ENCODE peak calls at places on chromosomes 2 and 18, in eight cellular contexts. One of them, this sample, is unnamed.

GRCh38 chr18:23684515-23685197 is 4.6 kb upstream of the LAMA3 start:
- DNase-seq in uterus: peak
- DNase-seq in HCT116: no peak
- DNase-seq in transverse colon: no peak
- DNase-seq in HepG2: peak
- DNase-seq in tibial nerve: no peak
- DNase-seq in ovary: no peak
- DNase-seq in body of pancreas: no peak
- DNase-seq in this sample: no peak

GRCh38 chr2:153145470-153145869 is 333.1 kb downstream of the RPRM start:
- DNase-seq in tibial nerve: no peak
- DNase-seq in HCT116: no peak
- DNase-seq in ovary: no peak
- DNase-seq in HepG2: no peak
- DNase-seq in transverse colon: no peak
- DNase-seq in uterus: no peak
- DNase-seq in body of pancreas: peak
- DNase-seq in this sample: no peak

GRCh38 chr2:188561473-188561979 is 269.9 kb downstream of the GULP1 start:
- DNase-seq in body of pancreas: no peak
- DNase-seq in uterus: no peak
- DNase-seq in HCT116: no peak
- DNase-seq in ovary: no peak
- DNase-seq in transverse colon: no peak
- DNase-seq in HepG2: no peak
- DNase-seq in tibial nerve: no peak
- DNase-seq in this sample: peak

GRCh38 chr2:11551569-11552259 is 17.9 kb downstream of the GREB1 start:
- DNase-seq in tibial nerve: no peak
- DNase-seq in ovary: peak
- DNase-seq in uterus: no peak
- DNase-seq in transverse colon: no peak
- DNase-seq in body of pancreas: no peak
- DNase-seq in HepG2: no peak
- DNase-seq in HCT116: no peak
- DNase-seq in this sample: no peak

GRCh38 chr2:227079726-227080125 is 84.3 kb downstream of the COL4A4 start:
- DNase-seq in uterus: no peak
- DNase-seq in ovary: no peak
- DNase-seq in transverse colon: no peak
- DNase-seq in tibial nerve: no peak
- DNase-seq in body of pancreas: no peak
- DNase-seq in HCT116: no peak
- DNase-seq in HepG2: no peak
- DNase-seq in this sample: no peak

GRCh38 chr18:8088626-8089025 is 520.6 kb upstream of the RAB12 start:
- DNase-seq in ovary: no peak
- DNase-seq in HepG2: no peak
- DNase-seq in transverse colon: no peak
- DNase-seq in tibial nerve: no peak
- DNase-seq in uterus: no peak
- DNase-seq in HCT116: no peak
- DNase-seq in body of pancreas: no peak
- DNase-seq in this sample: no peak

GRCh38 chr2:11889101-11889850 is 142.8 kb downstream of the LPIN1 start:
- DNase-seq in tibial nerve: no peak
- DNase-seq in HCT116: no peak
- DNase-seq in uterus: no peak
- DNase-seq in body of pancreas: no peak
- DNase-seq in ovary: no peak
- DNase-seq in HepG2: no peak
- DNase-seq in transverse colon: no peak
- DNase-seq in this sample: no peak

GRCh38 chr2:227033471-227034148 is 130.4 kb downstream of the COL4A4 start:
- DNase-seq in HepG2: peak
- DNase-seq in tibial nerve: no peak
- DNase-seq in transverse colon: peak
- DNase-seq in ovary: no peak
- DNase-seq in body of pancreas: peak
- DNase-seq in HCT116: peak
- DNase-seq in uterus: no peak
- DNase-seq in this sample: no peak

GRCh38 chr2:112175333-112175732 is 37.1 kb downstream of the FBLN7 start:
- DNase-seq in transverse colon: no peak
- DNase-seq in ovary: no peak
- DNase-seq in HepG2: no peak
- DNase-seq in tibial nerve: no peak
- DNase-seq in HCT116: no peak
- DNase-seq in uterus: no peak
- DNase-seq in body of pancreas: no peak
- DNase-seq in this sample: no peak

GRCh38 chr18:77131652-77132368 is 773 bp downstream of the MBP start:
- DNase-seq in tibial nerve: peak
- DNase-seq in transverse colon: peak
- DNase-seq in HCT116: no peak
- DNase-seq in ovary: peak
- DNase-seq in uterus: peak
- DNase-seq in HepG2: no peak
- DNase-seq in body of pancreas: peak
- DNase-seq in this sample: peak

GRCh38 chr2:604826-605524 is 72.2 kb downstream of the TMEM18 start:
- DNase-seq in body of pancreas: no peak
- DNase-seq in HCT116: no peak
- DNase-seq in transverse colon: no peak
- DNase-seq in HepG2: no peak
- DNase-seq in ovary: no peak
- DNase-seq in uterus: no peak
- DNase-seq in tibial nerve: no peak
- DNase-seq in this sample: no peak
- H3K27ac ChIP-seq in body of pancreas: no peak
- H3K27ac ChIP-seq in HCT116: no peak
- H3K27ac ChIP-seq in transverse colon: no peak
- H3K27ac ChIP-seq in HepG2: no peak
- H3K27ac ChIP-seq in ovary: no peak
- H3K27ac ChIP-seq in uterus: no peak
- H3K27ac ChIP-seq in tibial nerve: no peak
- H3K27ac ChIP-seq in this sample: no peak

GRCh38 chr2:235541838-235542549 is 48.2 kb downstream of the AGAP1 start:
- DNase-seq in body of pancreas: no peak
- DNase-seq in tibial nerve: no peak
- DNase-seq in ovary: no peak
- DNase-seq in HepG2: peak
- DNase-seq in uterus: no peak
- DNase-seq in HCT116: no peak
- DNase-seq in transverse colon: peak
- DNase-seq in this sample: peak
- H3K4me3 ChIP-seq in body of pancreas: no peak
- H3K4me3 ChIP-seq in tibial nerve: no peak
- H3K4me3 ChIP-seq in ovary: no peak
- H3K4me3 ChIP-seq in HepG2: peak
- H3K4me3 ChIP-seq in uterus: no peak
- H3K4me3 ChIP-seq in HCT116: no peak
- H3K4me3 ChIP-seq in transverse colon: no peak
- H3K4me3 ChIP-seq in this sample: no peak

DNA sequence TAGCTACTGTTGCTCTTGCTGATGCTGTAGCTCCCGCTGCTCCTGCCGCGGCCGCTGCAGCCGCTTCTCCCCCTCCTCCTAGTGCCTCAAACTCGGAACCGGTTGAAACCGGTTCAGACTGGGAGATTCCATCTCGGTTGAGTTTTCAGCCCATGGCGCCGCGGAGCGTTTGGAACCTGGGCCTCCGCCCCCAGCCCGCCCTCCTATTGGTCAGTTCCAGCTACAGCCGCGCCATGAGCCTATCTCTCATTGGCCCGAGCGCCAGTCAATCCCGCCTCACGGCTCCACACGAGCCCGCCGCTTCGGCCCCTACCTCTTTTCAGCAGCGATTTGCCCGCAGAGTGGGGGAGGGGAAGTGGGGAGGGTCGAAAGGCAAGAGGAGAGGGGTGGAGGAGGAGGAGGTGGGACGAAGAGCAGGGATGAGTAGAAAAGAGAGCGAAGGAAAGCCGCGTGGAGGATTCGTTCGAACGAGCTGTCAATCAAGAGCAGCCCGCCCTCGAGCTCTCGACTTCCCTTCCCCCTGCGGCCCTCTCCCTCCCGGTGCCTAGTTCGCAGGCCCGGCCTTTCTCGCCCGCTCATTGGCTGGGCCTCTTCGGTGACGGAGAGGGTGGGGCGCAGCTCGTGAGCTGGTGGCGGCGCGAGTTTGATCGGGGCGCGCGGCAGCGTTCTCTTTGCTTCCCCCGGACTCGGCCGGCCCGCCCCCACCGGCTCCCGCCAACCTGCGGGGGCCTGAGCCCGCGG is at the start of gene XPO1:
- DNase-seq in HCT116: peak
- DNase-seq in transverse colon: peak
- DNase-seq in uterus: peak
- DNase-seq in body of pancreas: peak
- DNase-seq in ovary: peak
- DNase-seq in tibial nerve: peak
- DNase-seq in HepG2: peak
- DNase-seq in this sample: peak
- TF ChIP-seq POLR2A in HCT116: peak
- TF ChIP-seq POLR2A in transverse colon: peak
- TF ChIP-seq POLR2A in uterus: peak
- TF ChIP-seq POLR2A in body of pancreas: peak
- TF ChIP-seq POLR2A in ovary: peak
- TF ChIP-seq POLR2A in tibial nerve: peak
- TF ChIP-seq POLR2A in HepG2: peak
- TF ChIP-seq POLR2A in this sample: peak

DNA sequence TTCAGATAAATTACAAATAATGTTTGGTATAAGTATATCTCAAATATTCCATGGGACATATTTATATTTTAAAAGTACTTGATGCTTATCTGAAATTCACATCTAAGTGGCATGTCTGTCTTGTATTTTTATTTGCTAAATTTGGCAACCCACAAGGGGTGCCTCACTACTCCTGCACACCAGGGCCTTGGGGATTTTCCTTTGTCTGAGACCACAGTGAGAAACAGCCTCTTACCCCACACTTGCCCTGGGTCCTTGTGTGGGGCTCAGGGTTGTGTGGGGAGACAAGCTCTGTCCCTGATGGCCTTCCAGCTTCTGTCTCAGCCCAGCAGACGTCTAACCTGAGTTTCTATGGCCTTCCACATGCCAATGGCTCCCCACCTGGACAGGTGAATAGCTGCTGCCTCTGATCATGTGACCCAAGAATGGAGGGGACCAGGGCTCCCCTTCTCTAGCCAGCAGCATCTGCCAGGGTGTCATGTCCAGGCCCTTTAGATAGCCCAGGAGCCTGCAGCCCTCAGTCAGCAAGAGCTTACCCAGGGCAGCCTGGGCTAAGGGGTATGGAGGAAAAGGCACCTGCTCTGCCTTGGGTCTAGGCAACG is 49.5 kb upstream of the MRPL33 start:
- DNase-seq in tibial nerve: no peak
- DNase-seq in transverse colon: no peak
- DNase-seq in HCT116: no peak
- DNase-seq in uterus: no peak
- DNase-seq in body of pancreas: no peak
- DNase-seq in HepG2: no peak
- DNase-seq in ovary: no peak
- DNase-seq in this sample: no peak
- H3K27ac ChIP-seq in tibial nerve: no peak
- H3K27ac ChIP-seq in transverse colon: no peak
- H3K27ac ChIP-seq in HCT116: peak
- H3K27ac ChIP-seq in uterus: no peak
- H3K27ac ChIP-seq in body of pancreas: no peak
- H3K27ac ChIP-seq in HepG2: no peak
- H3K27ac ChIP-seq in ovary: no peak
- H3K27ac ChIP-seq in this sample: no peak

GRCh38 chr2:190838492-190838910 is 42.1 kb upstream of the GLS start:
- DNase-seq in HCT116: no peak
- DNase-seq in ovary: no peak
- DNase-seq in body of pancreas: no peak
- DNase-seq in HepG2: no peak
- DNase-seq in tibial nerve: no peak
- DNase-seq in uterus: no peak
- DNase-seq in transverse colon: no peak
- DNase-seq in this sample: no peak
- H3K4me3 ChIP-seq in HCT116: no peak
- H3K4me3 ChIP-seq in ovary: no peak
- H3K4me3 ChIP-seq in body of pancreas: no peak
- H3K4me3 ChIP-seq in HepG2: no peak
- H3K4me3 ChIP-seq in tibial nerve: no peak
- H3K4me3 ChIP-seq in uterus: no peak
- H3K4me3 ChIP-seq in transverse colon: no peak
- H3K4me3 ChIP-seq in this sample: no peak

GRCh38 chr2:217653240-217653639 is 349.6 kb downstream of the TNS1 start:
- DNase-seq in body of pancreas: peak
- DNase-seq in transverse colon: peak
- DNase-seq in HCT116: peak
- DNase-seq in HepG2: no peak
- DNase-seq in uterus: peak
- DNase-seq in ovary: peak
- DNase-seq in tibial nerve: peak
- DNase-seq in this sample: peak
- TF ChIP-seq POLR2A in body of pancreas: no peak
- TF ChIP-seq POLR2A in transverse colon: no peak
- TF ChIP-seq POLR2A in HCT116: no peak
- TF ChIP-seq POLR2A in HepG2: no peak
- TF ChIP-seq POLR2A in uterus: no peak
- TF ChIP-seq POLR2A in ovary: no peak
- TF ChIP-seq POLR2A in tibial nerve: no peak
- TF ChIP-seq POLR2A in this sample: no peak

GRCh38 chr2:176106636-176107539 is at the start of gene HOXD11:
- DNase-seq in HepG2: no peak
- DNase-seq in HCT116: no peak
- DNase-seq in transverse colon: peak
- DNase-seq in uterus: peak
- DNase-seq in ovary: no peak
- DNase-seq in body of pancreas: no peak
- DNase-seq in tibial nerve: no peak
- DNase-seq in this sample: no peak
- H3K27ac ChIP-seq in HepG2: no peak
- H3K27ac ChIP-seq in HCT116: no peak
- H3K27ac ChIP-seq in transverse colon: peak
- H3K27ac ChIP-seq in uterus: peak
- H3K27ac ChIP-seq in ovary: no peak
- H3K27ac ChIP-seq in body of pancreas: no peak
- H3K27ac ChIP-seq in tibial nerve: no peak
- H3K27ac ChIP-seq in this sample: no peak

DNA sequence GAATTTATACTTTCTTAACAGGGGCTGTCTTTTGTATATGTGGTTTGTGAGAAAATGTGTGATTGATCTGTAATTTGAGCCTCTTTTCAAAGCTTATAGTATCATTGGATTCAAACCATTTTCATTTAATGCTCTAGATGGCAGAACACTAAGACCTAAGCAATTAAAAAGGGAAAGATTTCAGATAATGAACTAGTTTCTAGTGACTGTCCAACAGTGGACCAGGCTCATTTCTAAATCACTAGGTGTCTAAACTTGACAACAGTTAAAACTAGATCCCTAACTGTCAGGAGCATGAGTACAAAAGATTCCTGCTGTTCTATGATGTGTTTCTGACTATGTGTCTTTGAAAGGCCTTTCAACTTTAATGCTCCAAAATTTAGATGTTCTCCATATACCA is 54.6 kb downstream of the ANKRD44 start:
- DNase-seq in transverse colon: no peak
- DNase-seq in ovary: no peak
- DNase-seq in tibial nerve: no peak
- DNase-seq in uterus: no peak
- DNase-seq in body of pancreas: no peak
- DNase-seq in HepG2: no peak
- DNase-seq in HCT116: no peak
- DNase-seq in this sample: no peak
- H3K4me3 ChIP-seq in transverse colon: no peak
- H3K4me3 ChIP-seq in ovary: no peak
- H3K4me3 ChIP-seq in tibial nerve: no peak
- H3K4me3 ChIP-seq in uterus: no peak
- H3K4me3 ChIP-seq in body of pancreas: no peak
- H3K4me3 ChIP-seq in HepG2: no peak
- H3K4me3 ChIP-seq in HCT116: no peak
- H3K4me3 ChIP-seq in this sample: no peak